ENCODE peak calls at places on chromosome 11, in five cellular contexts. Y is HT1080, B is ovary, D is fibroblast of pulmonary artery, H is erythroblast. O is an unnamed sample.

GRCh38 chr11:64056861-64057260 is 21.1 kb downstream of the FLRT1 start:
- DNase-seq in Y (no peak), B (no peak), D (no peak), H (no peak), O (no peak)

GRCh38 chr11:118908931-118909618 is 16.7 kb downstream of the BCL9L start:
- DNase-seq in Y (peak), B (peak), D (peak), H (no peak), O (no peak)

GRCh38 chr11:47980093-47980906 is at the start of gene PTPRJ:
- DNase-seq in Y (peak), B (peak), D (peak), H (peak), O (peak)

GRCh38 chr11:72439455-72439854 is 5.1 kb upstream of the CLPB start:
- DNase-seq in Y (peak), B (no peak), D (peak), H (no peak), O (no peak)

GRCh38 chr11:20065040-20065805 is 95.1 kb downstream of the DBX1 start:
- DNase-seq in Y (no peak), B (no peak), D (no peak), H (no peak), O (no peak)

GRCh38 chr11:73143126-73143838 is 1.2 kb upstream of the FCHSD2 start:
- DNase-seq in Y (no peak), B (peak), D (peak), H (peak), O (peak)

GRCh38 chr11:131278472-131278871 is 91.9 kb upstream of the NTM start:
- DNase-seq in Y (no peak), B (no peak), D (no peak), H (no peak), O (no peak)

GRCh38 chr11:13354335-13354734 is 76.7 kb downstream of the BMAL1 start:
- DNase-seq in Y (peak), B (no peak), D (peak), H (peak), O (peak)

O was measured in K562.